ENCODE peak calls at places on chromosomes 6 and 20, in four cellular contexts. A is H54, Q is A172, B is bronchial epithelial cell. U is an unnamed sample.

GRCh38 chr6:70900061-70900460 is 56.8 kb downstream of the B3GAT2 start:
- DNase-seq in B (no peak), Q (no peak), A (no peak), U (no peak)

GRCh38 chr6:56374841-56375369 is 127.5 kb upstream of the COL21A1 start:
- DNase-seq in Q (no peak), B (peak), A (no peak), U (no peak)

GRCh38 chr6:15313367-15313766 is 67.5 kb downstream of the JARID2 start:
- DNase-seq in A (no peak), Q (no peak), B (no peak), U (no peak)

GRCh38 chr20:59157961-59158541 is 5.6 kb upstream of the ZNF831 start:
- DNase-seq in B (no peak), A (no peak), Q (no peak), U (no peak)

GRCh38 chr20:16942702-16943101 is 194.5 kb downstream of the OTOR start:
- DNase-seq in A (no peak), Q (no peak), B (peak), U (no peak)

GRCh38 chr6:78844899-78845298 is 22.5 kb upstream of the IRAK1BP1 start:
- DNase-seq in B (no peak), A (no peak), Q (no peak), U (no peak)

GRCh38 chr6:28838289-28838633 is 85.5 kb downstream of the TRIM27 start:
- DNase-seq in Q (peak), A (no peak), B (peak), U (peak)

GRCh38 chr6:30990422-30991086 is 7.0 kb downstream of the MUC21 start:
- DNase-seq in B (no peak), Q (no peak), A (no peak), U (no peak)

GRCh38 chr20:13099676-13100075 is 90.9 kb downstream of the SPTLC3 start:
- DNase-seq in A (no peak), B (peak), Q (no peak), U (no peak)

GRCh38 chr20:19757973-19758887 is at the start of gene RIN2:
- DNase-seq in B (peak), Q (peak), A (peak), U (peak)

GRCh38 chr6:138103876-138104275 is 3.3 kb downstream of the PERP start:
- DNase-seq in B (peak), Q (no peak), A (no peak), U (no peak)

GRCh38 chr6:108359901-108360882 is 65.3 kb downstream of the AFG1L start:
- DNase-seq in Q (peak), B (no peak), A (no peak), U (no peak)

GRCh38 chr20:2837561-2837960 is 2.9 kb downstream of the PCED1A start:
- DNase-seq in A (no peak), B (no peak), Q (no peak), U (no peak)

GRCh38 chr6:56551409-56552120 is 91.1 kb downstream of the DST start:
- DNase-seq in Q (no peak), B (no peak), A (no peak), U (no peak)

GRCh38 chr20:3092611-3093379 is 8.3 kb upstream of the AVP start:
- DNase-seq in A (no peak), Q (no peak), B (no peak), U (no peak)

GRCh38 chr6:42147138-42147562 is 4.7 kb upstream of the C6orf132 start:
- DNase-seq in B (no peak), Q (peak), A (no peak), U (no peak)

GRCh38 chr20:2742934-2743559 is 50.5 kb downstream of the EBF4 start:
- DNase-seq in B (peak), Q (peak), A (peak), U (peak)

GRCh38 chr20:40810336-40810735 is 121.3 kb upstream of the MAFB start:
- DNase-seq in Q (no peak), A (no peak), B (no peak), U (no peak)

U was measured in COLO829.